ENCODE peak calls at places on chromosomes 1 and 21, in four cellular contexts. I is HepG2, B is GM12878, A is K562. V is an unnamed sample.

GRCh38 chr1:201645956-201646355 is 107.0 kb downstream of the NAV1 start:
- DNase-seq in I (no peak), A (no peak), B (no peak), V (no peak)

GRCh38 chr1:41626616-41627375 is 142.3 kb upstream of the EDN2 start:
- DNase-seq in I (no peak), A (no peak), B (peak; percentile 33), V (peak; percentile 9)

GRCh38 chr1:218374972-218375371 is 29.8 kb downstream of the TGFB2 start:
- DNase-seq in B (no peak), I (no peak), A (no peak), V (no peak)

GRCh38 chr1:36735939-36736730 is 253.4 kb upstream of the CSF3R start:
- DNase-seq in A (no peak), I (no peak), B (no peak), V (no peak)

GRCh38 chr1:191405417-191405816 is 752.8 kb upstream of the RGS18 start:
- DNase-seq in B (no peak), I (no peak), A (no peak), V (no peak)

GRCh38 chr1:193185861-193186714 is at the start of gene B3GALT2:
- DNase-seq in I (peak; percentile 32), A (no peak), B (no peak), V (no peak)

GRCh38 chr1:217921126-217921900 is 290.2 kb downstream of the SPATA17 start:
- DNase-seq in A (no peak), B (no peak), I (no peak), V (no peak)

GRCh38 chr1:207393610-207394009 is 60.5 kb upstream of the CR2 start:
- DNase-seq in A (no peak), B (no peak), I (no peak), V (peak; percentile 71)

GRCh38 chr1:244970661-244971523 is 106.5 kb upstream of the HNRNPU start:
- DNase-seq in I (peak; percentile 91), A (peak; percentile 87), B (peak; percentile 74), V (no peak)

GRCh38 chr1:209570757-209571156 is 12.8 kb upstream of the CAMK1G start:
- DNase-seq in B (no peak), I (no peak), A (no peak), V (no peak)

GRCh38 chr21:26453258-26453657 is 119.8 kb downstream of the CYYR1 start:
- DNase-seq in I (no peak), B (no peak), A (no peak), V (no peak)

GRCh38 chr1:165836664-165837482 is 9.5 kb downstream of the UCK2 start:
- DNase-seq in A (no peak), I (no peak), B (no peak), V (peak; percentile 40)

GRCh38 chr1:31977361-31978131 is 36.1 kb upstream of the KHDRBS1 start:
- DNase-seq in B (no peak), I (peak; percentile 41), A (peak; percentile 68), V (peak; percentile 65)

GRCh38 chr1:94063379-94063778 is 57.6 kb downstream of the ABCA4 start:
- DNase-seq in I (peak; percentile 76), B (no peak), A (no peak), V (peak; percentile 58)

GRCh38 chr1:229117664-229118300 is 153.1 kb upstream of the RAB4A start:
- DNase-seq in I (no peak), B (no peak), A (no peak), V (no peak)

GRCh38 chr1:158654570-158654969 is 31.9 kb downstream of the SPTA1 start:
- DNase-seq in I (no peak), B (no peak), A (no peak), V (no peak)

GRCh38 chr1:31944205-31945089 is 6.3 kb upstream of the PTP4A2 start:
- DNase-seq in A (peak; percentile 94), I (peak; percentile 46), B (peak; percentile 75), V (peak; percentile 77)

GRCh38 chr1:178768423-178768822 is 43.4 kb downstream of the RALGPS2 start:
- DNase-seq in A (peak; percentile 61), B (no peak), I (peak; percentile 20), V (peak; percentile 32)

GRCh38 chr21:39681257-39681656 is 63.7 kb upstream of the IGSF5 start:
- DNase-seq in B (no peak), I (no peak), A (no peak), V (no peak)

GRCh38 chr1:237562247-237562823 is 328.4 kb downstream of the ZP4 start:
- DNase-seq in I (peak; percentile 61), A (peak; percentile 59), B (peak; percentile 4), V (peak; percentile 31)

GRCh38 chr21:26385721-26386120 is 187.4 kb downstream of the CYYR1 start:
- DNase-seq in I (no peak), B (no peak), A (no peak), V (no peak)

GRCh38 chr1:112510340-112510739 is 1.6 kb downstream of the WNT2B start:
- DNase-seq in B (no peak), I (no peak), A (no peak), V (no peak)

GRCh38 chr1:226870323-226871046 is at the start of gene PSEN2:
- DNase-seq in B (no peak), I (peak; percentile 24), A (peak; percentile 96), V (peak; percentile 61)

GRCh38 chr1:189149547-189150375 is 1327.9 kb downstream of the BRINP3 start:
- DNase-seq in B (no peak), I (peak; percentile 40), A (peak; percentile 23), V (peak; percentile 80)

GRCh38 chr21:42652527-42653491 is 612 bp upstream of the PDE9A start:
- DNase-seq in B (no peak), A (peak; percentile 60), I (peak; percentile 58), V (peak; percentile 53)

GRCh38 chr21:35349378-35350080 is 300.4 kb upstream of the RUNX1 start:
- DNase-seq in A (no peak), B (no peak), I (no peak), V (no peak)

GRCh38 chr1:31704261-31705079 is 653 bp upstream of the COL16A1 start:
- DNase-seq in A (no peak), I (peak; percentile 73), B (no peak), V (no peak)

GRCh38 chr1:243917177-243917862 is 67.3 kb upstream of the AKT3 start:
- DNase-seq in B (no peak), I (no peak), A (no peak), V (peak; percentile 64)

GRCh38 chr1:201599548-201599947 is 60.6 kb downstream of the NAV1 start:
- DNase-seq in I (no peak), A (no peak), B (no peak), V (no peak)

GRCh38 chr1:66323958-66324357 is 210.0 kb upstream of the SGIP1 start:
- DNase-seq in I (no peak), B (no peak), A (no peak), V (no peak)

GRCh38 chr1:4880621-4881020 is 226.2 kb downstream of the AJAP1 start:
- DNase-seq in B (no peak), I (no peak), A (no peak), V (no peak)

GRCh38 chr1:46673749-46674182 is 2.1 kb downstream of the TEX38 start:
- DNase-seq in B (no peak), I (no peak), A (peak; percentile 31), V (peak; percentile 4)

DNA sequence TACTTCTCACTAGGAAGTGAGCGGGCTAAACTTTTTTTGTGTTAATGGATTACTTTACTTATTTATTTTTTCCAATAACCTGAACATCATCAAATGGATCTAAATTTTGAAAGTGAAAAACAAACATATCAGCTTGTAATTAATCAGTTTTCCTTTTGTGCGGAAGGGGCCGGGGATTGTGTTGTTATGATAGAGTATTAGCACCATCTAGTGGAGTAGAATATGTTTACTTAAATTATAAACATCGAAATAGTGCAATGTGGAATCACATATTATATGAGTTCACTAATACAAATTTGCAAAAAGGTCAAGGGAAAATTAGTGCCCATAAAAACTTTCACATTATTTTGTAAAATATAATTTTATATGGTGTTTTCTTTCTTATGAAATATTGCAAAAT is 9.1 kb downstream of the CFH start:
- DNase-seq in A (peak; percentile 49), B (no peak), I (no peak), V (peak; percentile 30)
- TF ChIP-seq CHD2 in A (no peak), B (no peak), I (no peak), V (no peak)

GRCh38 chr21:25370311-25370744 is 237.0 kb downstream of the MRPL39 start:
- DNase-seq in I (no peak), B (no peak), A (no peak), V (no peak)
- TF ChIP-seq ESRRA in I (no peak), B (no peak), A (no peak), V (no peak)

GRCh38 chr1:97538113-97538512 is 382.7 kb downstream of the DPYD start:
- DNase-seq in A (no peak), B (no peak), I (no peak), V (no peak)

GRCh38 chr1:97545446-97545845 is 375.4 kb downstream of the DPYD start:
- DNase-seq in B (no peak), A (no peak), I (no peak), V (no peak)

DNA sequence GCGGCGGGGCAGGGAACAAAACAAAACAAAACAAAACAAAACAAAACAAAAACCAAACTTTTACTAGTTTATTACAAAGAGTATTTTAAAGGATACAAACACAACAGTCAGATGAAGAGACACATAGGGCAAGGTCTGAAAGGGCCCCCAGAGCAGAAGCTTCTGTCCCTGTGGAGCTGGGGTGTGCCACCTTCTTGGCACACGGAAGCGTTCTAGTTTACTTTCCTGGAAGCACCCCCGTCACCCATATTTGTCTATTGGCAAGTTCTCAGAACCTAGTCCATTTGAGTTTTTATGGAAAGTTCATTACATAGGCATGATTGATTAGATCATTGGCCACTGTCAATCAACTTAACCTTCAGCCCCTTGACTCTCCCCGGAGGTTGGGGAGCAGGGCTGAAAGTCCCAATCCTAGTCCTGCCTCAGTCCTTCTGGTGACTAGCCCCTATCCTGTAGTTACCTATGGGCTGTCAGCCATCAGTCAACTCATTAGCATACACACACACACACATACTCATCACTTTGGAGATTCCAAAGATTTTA is 380.4 kb downstream of the DPYD start:
- DNase-seq in B (no peak), I (no peak), A (no peak), V (no peak)
- TF ChIP-seq REST in B (no peak), I (no peak), A (no peak), V (no peak)

DNA sequence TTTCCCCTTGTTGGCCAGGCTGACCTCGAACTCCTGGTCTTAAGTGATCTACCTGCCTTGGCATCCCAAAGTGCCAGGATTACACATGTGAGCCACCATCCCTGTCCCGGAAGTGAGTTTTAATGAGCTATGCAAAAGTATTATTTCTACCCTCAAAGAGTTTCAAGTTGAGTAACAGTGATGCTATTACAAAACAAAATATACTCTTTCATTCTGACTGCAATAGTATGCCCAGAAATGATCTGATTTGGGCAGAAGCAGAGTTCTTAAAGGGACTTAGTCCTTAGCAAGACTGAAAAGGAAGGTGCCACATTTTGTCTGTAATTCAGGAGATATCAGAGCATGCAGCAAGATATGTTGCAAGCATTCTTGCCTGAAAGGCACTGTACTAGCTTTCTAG is 375.4 kb downstream of the NUF2 start:
- DNase-seq in B (peak; percentile 11), A (no peak), I (no peak), V (no peak)
- TF ChIP-seq CHD2 in B (no peak), A (no peak), I (no peak), V (no peak)

V was measured in A549.